ENCODE peak calls at places on chromosomes 1 and 21, in five cellular contexts. H is HFFc6; A is AG20443; M is heart right ventricle; O is activated gamma-delta T cell treated with anti-CD3 and anti-CD28 coated beads, Interleukin-2, amount 50 U/mL, for 16 hours. J is an unnamed sample.

GRCh38 chr1:210792703-210793102 is 341.2 kb downstream of the KCNH1 start:
- DNase-seq in O (no peak), M (no peak), A (peak), H (peak), J (peak)

GRCh38 chr1:152188673-152189591 is 29.9 kb upstream of the RPTN start:
- DNase-seq in A (peak), H (peak), M (peak), O (peak), J (peak)

GRCh38 chr1:9406111-9406510 is 113.4 kb downstream of the SPSB1 start:
- DNase-seq in M (no peak), O (no peak), H (no peak), A (no peak), J (no peak)

GRCh38 chr1:199758626-199759255 is 268.8 kb upstream of the NR5A2 start:
- DNase-seq in A (no peak), M (no peak), H (no peak), O (no peak), J (no peak)

GRCh38 chr1:204435246-204435885 is 23.7 kb upstream of the PPP1R15B start:
- DNase-seq in O (no peak), H (no peak), A (peak), M (no peak), J (no peak)

GRCh38 chr1:37995773-37996379 is 6.1 kb upstream of the SF3A3 start:
- DNase-seq in H (peak), O (no peak), A (peak), M (peak), J (no peak)

GRCh38 chr1:1132928-1133750 is 17.2 kb upstream of the C1orf159 start:
- DNase-seq in M (peak), A (no peak), H (no peak), O (no peak), J (no peak)

GRCh38 chr1:201561604-201562003 is 22.7 kb downstream of the NAV1 start:
- DNase-seq in M (no peak), H (no peak), A (no peak), O (no peak), J (no peak)

GRCh38 chr1:90850181-90850924 is 133.3 kb upstream of the BARHL2 start:
- DNase-seq in M (peak), A (peak), O (no peak), H (no peak), J (no peak)

GRCh38 chr1:50023292-50024159 is at the start of gene AGBL4:
- DNase-seq in A (peak), O (no peak), M (peak), H (no peak), J (no peak)

GRCh38 chr1:234578087-234578486 is 31.9 kb downstream of the IRF2BP2 start:
- DNase-seq in A (no peak), H (no peak), M (no peak), O (no peak), J (no peak)

GRCh38 chr1:108777839-108778238 is 31.4 kb downstream of the STXBP3 start:
- DNase-seq in O (no peak), A (no peak), M (no peak), H (no peak), J (no peak)

GRCh38 chr1:206524739-206525364 is 17.5 kb downstream of the RASSF5 start:
- DNase-seq in H (no peak), M (no peak), A (no peak), O (no peak), J (no peak)

GRCh38 chr21:43719748-43720538 is 1.0 kb downstream of the PDXK start:
- DNase-seq in O (no peak), M (no peak), H (no peak), A (peak), J (no peak)

GRCh38 chr1:238895911-238896310 is 490.5 kb upstream of the CHRM3 start:
- DNase-seq in O (no peak), M (no peak), A (no peak), H (no peak), J (no peak)

GRCh38 chr1:47776554-47777156 is 220.5 kb downstream of the TRABD2B start:
- DNase-seq in A (no peak), O (no peak), H (no peak), M (no peak), J (no peak)

GRCh38 chr21:42611852-42612251 is 41.6 kb upstream of the PDE9A start:
- DNase-seq in M (no peak), H (no peak), O (no peak), A (no peak), J (no peak)

GRCh38 chr1:32048440-32048839 is 24.3 kb upstream of the TMEM39B start:
- DNase-seq in O (no peak), H (no peak), M (no peak), A (no peak), J (no peak)

GRCh38 chr1:160494620-160495019 is 28.4 kb downstream of the SLAMF6 start:
- DNase-seq in M (no peak), H (peak), O (no peak), A (no peak), J (no peak)

GRCh38 chr1:229940689-229941088 is 126.3 kb upstream of the GALNT2 start:
- DNase-seq in H (no peak), A (no peak), O (no peak), M (no peak), J (peak)

GRCh38 chr1:119093721-119094120 is 46.7 kb downstream of the WARS2 start:
- DNase-seq in A (no peak), H (peak), O (no peak), M (no peak), J (no peak)

GRCh38 chr1:32353886-32354570 is 8.3 kb downstream of the FAM229A start:
- DNase-seq in M (peak), H (no peak), O (no peak), A (no peak), J (no peak)

J was measured in HTR-8/SVneo.